ENCODE peak calls at places on chromosomes 3 and 15, in five cellular contexts. D, V, K, Q and T are unnamed samples.
A peak's percentile ranks its signal among the peaks of the same experiment; 100 is the strongest.

GRCh38 chr15:33089878-33090757 is 104.4 kb downstream of the FMN1 start:
- DNase-seq in D (no peak), V (no peak), K (peak; percentile 67), Q (no peak), T (no peak)

GRCh38 chr3:5051772-5052171 is 70.3 kb upstream of the ARL8B start:
- DNase-seq in D (no peak), V (no peak), K (no peak), Q (no peak), T (no peak)

GRCh38 chr3:158912621-158913020 is 110.8 kb downstream of the MFSD1 start:
- DNase-seq in D (no peak), V (no peak), K (no peak), Q (no peak), T (no peak)

GRCh38 chr3:64023861-64024223 is 548 bp upstream of the PSMD6 start:
- DNase-seq in D (no peak), V (no peak), K (peak; percentile 24), Q (no peak), T (no peak)

GRCh38 chr3:23602895-23603443 is 202.8 kb upstream of the UBE2E1 start:
- DNase-seq in D (no peak), V (peak; percentile 27), K (no peak), Q (no peak), T (no peak)

GRCh38 chr3:186093271-186093900 is 15.5 kb downstream of the ETV5 start:
- DNase-seq in D (no peak), V (no peak), K (no peak), Q (no peak), T (no peak)

GRCh38 chr3:116741462-116741861 is 31.9 kb downstream of the TUSC7 start:
- DNase-seq in D (no peak), V (peak; percentile 46), K (no peak), Q (peak; percentile 52), T (no peak)

GRCh38 chr3:113079532-113079931 is 88.7 kb downstream of the GTPBP8 start:
- DNase-seq in D (no peak), V (no peak), K (no peak), Q (no peak), T (no peak)

GRCh38 chr3:135503429-135504083 is 462.0 kb upstream of the PPP2R3A start:
- DNase-seq in D (peak; percentile 75), V (peak; percentile 94), K (peak; percentile 52), Q (peak; percentile 80), T (peak; percentile 25)

GRCh38 chr15:31456329-31457060 is 129.9 kb downstream of the KLF13 start:
- DNase-seq in D (no peak), V (no peak), K (no peak), Q (no peak), T (no peak)

GRCh38 chr3:89847955-89848354 is 740.5 kb downstream of the EPHA3 start:
- DNase-seq in D (no peak), V (no peak), K (peak; percentile 3), Q (no peak), T (no peak)

DNA sequence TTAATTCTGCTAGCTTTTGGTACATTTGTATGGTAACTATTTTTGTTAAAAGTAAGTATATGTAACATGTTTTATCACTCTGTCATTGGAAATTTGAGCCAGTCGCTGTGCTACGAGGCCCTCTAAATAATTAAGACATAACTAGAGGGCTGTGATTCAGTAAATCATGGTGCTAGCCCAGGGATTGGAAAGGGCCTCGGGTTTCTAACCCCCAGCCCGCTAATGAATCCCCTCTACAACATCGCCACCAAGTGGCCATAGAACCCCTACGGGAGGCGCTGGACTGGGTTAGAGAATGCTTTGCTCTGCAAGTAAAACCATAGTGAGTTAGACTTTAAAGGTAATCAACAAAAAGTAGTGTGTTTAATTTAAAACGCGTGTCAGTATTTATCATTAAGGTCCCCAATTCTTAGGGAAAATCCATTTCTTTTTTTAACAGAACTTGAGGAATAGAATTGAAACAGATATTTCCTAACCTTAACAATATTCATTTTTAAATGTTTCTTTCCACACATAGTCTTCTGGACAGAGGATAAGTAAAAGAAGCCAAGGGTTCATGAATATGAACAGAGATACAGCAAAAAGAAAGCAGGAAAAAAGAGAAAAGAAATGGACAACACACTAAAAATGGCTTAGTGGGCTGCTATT is 744.7 kb downstream of the EPHA3 start:
- DNase-seq in D (peak; percentile 63), V (peak; percentile 86), K (peak; percentile 49), Q (peak; percentile 27), T (no peak)
- TF ChIP-seq CTCF in D (peak; percentile 89), V (peak; percentile 94), K (peak; percentile 51), Q (peak; percentile 39), T (peak; percentile 45)

GRCh38 chr15:96750361-96750760 is 419.9 kb downstream of the NR2F2 start:
- DNase-seq in D (no peak), V (no peak), K (no peak), Q (no peak), T (no peak)
- TF ChIP-seq CTCF in D (no peak), V (peak; percentile 11), K (no peak), Q (no peak), T (no peak)

DNA sequence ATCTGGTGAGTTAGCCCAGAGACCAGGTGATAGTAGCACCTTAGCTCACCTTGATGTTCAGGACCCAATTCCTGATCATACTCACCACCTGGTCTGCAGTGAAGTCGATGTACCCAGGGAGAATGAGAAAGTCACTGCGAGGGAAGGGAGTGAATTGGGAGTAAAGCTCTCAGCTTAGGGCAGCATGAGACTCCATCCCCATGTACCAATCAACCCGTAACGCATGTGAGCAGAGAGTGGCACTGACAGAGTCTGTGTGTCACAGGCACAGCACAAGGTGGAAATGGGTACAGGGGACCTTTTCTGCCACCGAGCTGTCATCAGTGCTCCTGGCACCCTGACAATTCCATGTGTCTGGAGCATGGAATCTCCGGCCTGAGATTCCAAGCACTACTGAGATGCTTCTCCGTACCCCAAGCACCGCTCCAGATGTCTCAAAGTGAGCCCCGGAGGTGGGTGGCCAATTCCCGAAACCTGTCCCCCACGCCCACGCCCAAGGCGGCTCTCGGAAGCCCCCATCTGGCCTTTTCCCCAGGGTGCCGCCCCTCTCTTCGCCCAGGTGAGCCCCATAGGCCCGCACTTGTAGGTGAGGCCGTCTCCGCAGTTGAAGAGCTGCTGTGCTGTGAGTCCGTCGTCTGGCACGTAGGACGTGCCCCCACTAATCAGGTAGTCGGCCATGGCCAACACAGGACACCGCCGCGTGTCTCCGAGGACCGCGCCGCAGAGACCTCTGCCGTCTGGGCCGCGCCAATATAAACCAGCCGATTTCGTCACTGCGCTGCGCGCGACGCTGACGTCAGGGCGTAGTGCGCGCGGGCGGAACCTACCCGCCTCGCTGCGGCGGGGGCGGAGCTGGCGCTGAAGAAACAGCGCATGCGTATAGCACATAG is at the start of gene IMPDH2:
- DNase-seq in D (peak; percentile 79), V (peak; percentile 98), K (peak; percentile 94), Q (peak; percentile 94), T (peak; percentile 71)
- TF ChIP-seq CTCF in D (peak; percentile 1), V (peak; percentile 23), K (peak; percentile 1), Q (peak; percentile 9), T (no peak)

GRCh38 chr3:168117853-168118313 is 22.2 kb upstream of the GOLIM4 start:
- DNase-seq in D (no peak), V (no peak), K (peak; percentile 68), Q (no peak), T (no peak)

GRCh38 chr3:168116279-168116678 is 20.6 kb upstream of the GOLIM4 start:
- DNase-seq in D (no peak), V (no peak), K (peak; percentile 60), Q (no peak), T (no peak)

GRCh38 chr3:168117059-168117458 is 21.3 kb upstream of the GOLIM4 start:
- DNase-seq in D (no peak), V (no peak), K (peak; percentile 66), Q (no peak), T (no peak)

GRCh38 chr3:168112894-168113293 is 17.2 kb upstream of the GOLIM4 start:
- DNase-seq in D (no peak), V (no peak), K (no peak), Q (no peak), T (no peak)

GRCh38 chr3:168113848-168114247 is 18.1 kb upstream of the GOLIM4 start:
- DNase-seq in D (no peak), V (no peak), K (no peak), Q (no peak), T (no peak)
- TF ChIP-seq CTCF in D (no peak), V (peak; percentile 6), K (peak; percentile 2), Q (no peak), T (no peak)

GRCh38 chr3:122921791-122922651 is 105.5 kb downstream of the SEMA5B start:
- DNase-seq in D (no peak), V (peak; percentile 78), K (no peak), Q (no peak), T (no peak)
- TF ChIP-seq CTCF in D (peak; percentile 53), V (peak; percentile 52), K (no peak), Q (no peak), T (no peak)

GRCh38 chr3:104392327-104392726 is 974.4 kb upstream of the ALCAM start:
- DNase-seq in D (no peak), V (no peak), K (no peak), Q (no peak), T (no peak)
- TF ChIP-seq CTCF in D (no peak), V (peak; percentile 22), K (no peak), Q (no peak), T (peak; percentile 4)

GRCh38 chr3:30516238-30516637 is 90.2 kb upstream of the TGFBR2 start:
- DNase-seq in D (no peak), V (no peak), K (peak; percentile 62), Q (no peak), T (no peak)
- TF ChIP-seq CTCF in D (no peak), V (no peak), K (no peak), Q (no peak), T (no peak)

GRCh38 chr3:44902628-44903027 is 28.2 kb downstream of the TGM4 start:
- DNase-seq in D (no peak), V (no peak), K (no peak), Q (no peak), T (no peak)

GRCh38 chr3:44903751-44904150 is 29.3 kb downstream of the TGM4 start:
- DNase-seq in D (no peak), V (no peak), K (no peak), Q (no peak), T (no peak)

GRCh38 chr3:44899683-44900367 is 25.4 kb downstream of the TGM4 start:
- DNase-seq in D (no peak), V (peak; percentile 61), K (no peak), Q (no peak), T (no peak)

GRCh38 chr3:44905501-44906159 is 31.2 kb downstream of the TGM4 start:
- DNase-seq in D (no peak), V (no peak), K (no peak), Q (no peak), T (no peak)

DNA sequence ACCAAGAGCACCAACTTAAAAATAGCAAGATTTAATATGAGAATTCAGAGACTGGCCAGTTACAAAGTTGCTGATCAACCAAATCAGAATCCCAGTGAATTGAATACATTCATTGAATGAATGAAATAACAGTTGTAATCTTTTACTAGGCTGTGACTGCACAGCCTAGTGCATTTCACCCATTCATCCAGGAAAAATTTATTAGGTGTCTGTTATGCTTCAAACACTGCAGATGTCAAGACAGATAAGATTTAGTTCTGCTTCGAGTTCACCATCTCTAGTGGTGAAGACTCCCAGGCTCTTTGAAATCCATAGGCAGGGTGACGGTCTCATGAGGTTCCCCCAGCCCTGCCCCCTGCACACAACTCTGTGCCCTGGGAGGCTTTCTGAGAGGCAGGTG is 28.9 kb downstream of the TGM4 start:
- DNase-seq in D (no peak), V (no peak), K (no peak), Q (no peak), T (no peak)
- TF ChIP-seq CTCF in D (no peak), V (no peak), K (no peak), Q (no peak), T (no peak)

GRCh38 chr3:31357451-31357850 is 175.3 kb upstream of the STT3B start:
- DNase-seq in D (no peak), V (no peak), K (no peak), Q (no peak), T (no peak)
- TF ChIP-seq CTCF in D (no peak), V (no peak), K (no peak), Q (no peak), T (no peak)